ENCODE peak calls at places on chromosome 2, in ten cellular contexts. V is PC-3; D is stimulated activated CD4-positive, alpha-beta T cell treated with anti-CD3 and anti-CD28 coated beads, Interleukin-4, amount 100 ng/mL, for 48 hours; O is HCT116; Z is CD4-positive, CD25-positive, alpha-beta regulatory T cell; Q is CD8-positive, alpha-beta T cell; T is colonic mucosa; S is AG10803; M is SJSA1; G is mammary epithelial cell. Y is an unnamed sample.

GRCh38 chr2:231727621-231728020 is 19.3 kb downstream of the PTMA start:
- DNase-seq in O (no peak), Z (no peak), S (no peak), V (no peak), Q (no peak), M (no peak), D (no peak), G (no peak), T (no peak), Y (no peak)

GRCh38 chr2:233360771-233361176 is 6.5 kb downstream of the DGKD start:
- DNase-seq in V (no peak), S (no peak), Q (no peak), O (no peak), Z (no peak), G (no peak), M (no peak), T (no peak), D (no peak), Y (no peak)

GRCh38 chr2:240293865-240294461 is 141.5 kb upstream of the GPC1 start:
- DNase-seq in G (no peak), V (no peak), O (no peak), Q (no peak), T (no peak), M (no peak), Z (no peak), S (no peak), D (no peak), Y (no peak)

GRCh38 chr2:43131051-43131889 is 95.1 kb downstream of the ZFP36L2 start:
- DNase-seq in Z (peak; percentile 82), S (peak; percentile 80), M (peak; percentile 85), T (peak; percentile 85), O (peak; percentile 89), G (peak; percentile 99), Q (peak; percentile 64), D (peak; percentile 55), V (peak; percentile 94), Y (peak; percentile 91)

GRCh38 chr2:219029829-219030165 is 11.5 kb downstream of the CFAP65 start:
- DNase-seq in Q (peak; percentile 45), O (no peak), D (peak; percentile 73), T (peak; percentile 89), G (peak; percentile 43), M (peak; percentile 72), S (peak; percentile 64), Z (peak; percentile 67), V (peak; percentile 90), Y (peak; percentile 73)

GRCh38 chr2:100381240-100381639 is 36.2 kb downstream of the CHST10 start:
- DNase-seq in G (peak; percentile 57), S (peak; percentile 56), Q (peak; percentile 18), T (peak; percentile 75), M (peak; percentile 68), V (peak; percentile 88), O (peak; percentile 71), D (peak; percentile 78), Z (peak; percentile 46), Y (peak; percentile 55)

GRCh38 chr2:134679740-134680139 is 39.1 kb downstream of the TMEM163 start:
- DNase-seq in Q (no peak), D (no peak), S (no peak), V (no peak), O (no peak), G (no peak), T (no peak), M (no peak), Z (peak; percentile 49), Y (peak; percentile 58)

GRCh38 chr2:172328103-172328835 is 99.1 kb upstream of the ITGA6 start:
- DNase-seq in G (no peak), V (no peak), D (no peak), T (no peak), Q (no peak), Z (no peak), S (peak; percentile 89), O (no peak), M (no peak), Y (no peak)

GRCh38 chr2:48251437-48252148 is 278.4 kb upstream of the STON1 start:
- DNase-seq in G (no peak), M (no peak), V (no peak), D (no peak), Q (no peak), S (no peak), T (no peak), O (no peak), Z (no peak), Y (no peak)

GRCh38 chr2:172178035-172178434 is 75.3 kb upstream of the DLX2 start:
- DNase-seq in V (peak; percentile 82), M (no peak), T (no peak), Z (no peak), G (peak; percentile 91), S (no peak), D (no peak), O (no peak), Q (no peak), Y (no peak)

GRCh38 chr2:181430406-181431199 is 26.6 kb upstream of the ITGA4 start:
- DNase-seq in O (no peak), T (no peak), G (peak; percentile 3), V (peak; percentile 52), Z (peak; percentile 17), Q (no peak), S (peak; percentile 9), D (no peak), M (no peak), Y (peak; percentile 42)

GRCh38 chr2:104849618-104850097 is 4.3 kb upstream of the POU3F3 start:
- DNase-seq in T (peak; percentile 61), Z (no peak), V (peak; percentile 67), D (peak; percentile 72), M (peak; percentile 65), S (peak; percentile 60), G (peak; percentile 21), O (peak; percentile 38), Q (no peak), Y (no peak)

Y was measured in CD4-positive, alpha-beta memory T cell.